ENCODE peak calls at places on chromosomes 13 and 19, in six cellular contexts. Z, B, O, E, C and X are unnamed samples.

GRCh38 chr13:104105418-104106355 is 1039.5 kb upstream of the SLC10A2 start:
- DNase-seq in Z (no peak), B (no peak), O (no peak), E (no peak), C (no peak), X (no peak)

GRCh38 chr13:26600345-26600761 is 42.9 kb downstream of the WASF3 start:
- DNase-seq in Z (no peak), B (peak), O (no peak), E (no peak), C (peak), X (peak)

GRCh38 chr13:74191036-74191809 is 57.0 kb upstream of the KLF12 start:
- DNase-seq in Z (peak), B (no peak), O (no peak), E (no peak), C (no peak), X (no peak)

GRCh38 chr19:39078436-39079200 is 5.5 kb upstream of the ACP7 start:
- DNase-seq in Z (peak), B (peak), O (no peak), E (peak), C (peak), X (peak)

GRCh38 chr13:39886336-39886735 is 230.9 kb downstream of the COG6 start:
- DNase-seq in Z (no peak), B (peak), O (no peak), E (no peak), C (no peak), X (no peak)

GRCh38 chr19:49801966-49802661 is 11.0 kb downstream of the FUZ start:
- DNase-seq in Z (no peak), B (peak), O (peak), E (peak), C (peak), X (peak)

GRCh38 chr19:30133803-30134202 is 191.8 kb downstream of the URI1 start:
- DNase-seq in Z (no peak), B (no peak), O (no peak), E (no peak), C (no peak), X (no peak)

GRCh38 chr13:76380436-76381065 is 505.7 kb downstream of the KCTD12 start:
- DNase-seq in Z (no peak), B (peak), O (no peak), E (peak), C (peak), X (no peak)

GRCh38 chr13:73984201-73984600 is 150.0 kb downstream of the KLF12 start:
- DNase-seq in Z (no peak), B (no peak), O (no peak), E (no peak), C (no peak), X (no peak)

GRCh38 chr13:25432686-25433085 is 60.9 kb downstream of the ATP8A2 start:
- DNase-seq in Z (no peak), B (no peak), O (no peak), E (no peak), C (no peak), X (no peak)

GRCh38 chr13:80923907-80924306 is 583.0 kb upstream of the SPRY2 start:
- DNase-seq in Z (peak), B (no peak), O (no peak), E (peak), C (no peak), X (peak)

GRCh38 chr13:64675256-64675892 is 2554.8 kb downstream of the PCDH9 start:
- DNase-seq in Z (peak), B (peak), O (no peak), E (peak), C (peak), X (peak)

GRCh38 chr19:15378529-15379082 is 981 bp downstream of the AKAP8 start:
- DNase-seq in Z (peak), B (peak), O (peak), E (peak), C (peak), X (peak)

GRCh38 chr13:113458218-113459065 is 5.2 kb upstream of the ADPRHL1 start:
- DNase-seq in Z (no peak), B (no peak), O (peak), E (peak), C (no peak), X (no peak)

GRCh38 chr13:52599853-52600603 is 42.2 kb upstream of the HNRNPA1L2 start:
- DNase-seq in Z (no peak), B (peak), O (peak), E (peak), C (no peak), X (no peak)

GRCh38 chr13:33169273-33169980 is 116.1 kb downstream of the STARD13 start:
- DNase-seq in Z (peak), B (peak), O (no peak), E (peak), C (peak), X (peak)

GRCh38 chr13:26538363-26539317 is 18.8 kb upstream of the WASF3 start:
- DNase-seq in Z (peak), B (no peak), O (no peak), E (no peak), C (peak), X (peak)

GRCh38 chr19:47713046-47714021 is at the start of gene EHD2:
- DNase-seq in Z (peak), B (peak), O (peak), E (peak), C (peak), X (peak)

GRCh38 chr19:10858204-10858828 is 10.1 kb downstream of the C19orf38 start:
- DNase-seq in Z (no peak), B (no peak), O (no peak), E (peak), C (peak), X (peak)

GRCh38 chr13:108527849-108528248 is 101.6 kb upstream of the MYO16 start:
- DNase-seq in Z (no peak), B (no peak), O (no peak), E (no peak), C (no peak), X (no peak)

GRCh38 chr19:39430675-39431593 is 4.8 kb downstream of the RPS16 start:
- DNase-seq in Z (peak), B (peak), O (no peak), E (peak), C (peak), X (peak)

GRCh38 chr19:47435883-47436417 is 16.6 kb upstream of the MEIS3 start:
- DNase-seq in Z (no peak), B (no peak), O (peak), E (no peak), C (no peak), X (no peak)

GRCh38 chr13:25171170-25171516 is 945 bp downstream of the AMER2 start:
- DNase-seq in Z (no peak), B (no peak), O (peak), E (no peak), C (no peak), X (no peak)

GRCh38 chr19:42459926-42460325 is 17.2 kb upstream of the CXCL17 start:
- DNase-seq in Z (no peak), B (no peak), O (no peak), E (no peak), C (no peak), X (no peak)

DNA sequence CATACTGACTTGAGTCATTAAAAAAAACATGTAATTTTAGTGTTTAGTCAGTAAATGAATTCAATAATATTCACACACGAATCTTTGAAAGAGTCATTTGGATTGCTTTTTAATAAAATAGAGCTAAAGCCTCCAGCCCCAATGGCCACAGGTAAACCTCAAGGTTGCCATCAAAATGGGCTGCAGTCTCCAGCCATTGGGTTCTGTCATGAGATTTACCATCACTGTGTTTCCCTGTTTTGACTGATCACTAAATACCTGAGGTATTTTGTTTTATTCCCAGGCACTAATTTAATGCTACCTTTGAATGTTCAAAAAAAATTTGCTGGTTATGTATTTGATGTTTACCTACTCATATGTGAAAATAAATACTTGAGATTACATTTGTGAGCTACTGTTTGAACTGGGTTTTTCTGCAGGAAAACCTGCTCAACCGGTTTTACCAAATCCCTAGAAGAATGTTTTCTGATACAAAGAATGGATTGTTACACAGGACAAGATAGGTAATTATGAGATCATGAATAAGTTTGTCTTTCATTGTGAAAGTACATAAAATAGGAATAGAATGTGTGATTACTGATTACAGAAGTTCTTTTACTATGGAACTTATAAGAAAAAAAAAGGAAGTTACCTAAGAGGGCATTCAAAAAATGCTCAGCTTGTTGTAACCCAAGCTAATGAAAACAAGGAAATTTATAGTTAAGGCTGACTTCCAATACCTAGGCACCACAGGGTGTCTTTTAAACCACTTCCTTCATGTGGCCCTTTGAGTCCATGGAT is 391.3 kb downstream of the EFNB2 start:
- DNase-seq in Z (peak), B (no peak), O (no peak), E (no peak), C (no peak), X (no peak)
- TF ChIP-seq CTCF in Z (no peak), B (no peak), O (no peak), E (no peak), C (no peak), X (no peak)

DNA sequence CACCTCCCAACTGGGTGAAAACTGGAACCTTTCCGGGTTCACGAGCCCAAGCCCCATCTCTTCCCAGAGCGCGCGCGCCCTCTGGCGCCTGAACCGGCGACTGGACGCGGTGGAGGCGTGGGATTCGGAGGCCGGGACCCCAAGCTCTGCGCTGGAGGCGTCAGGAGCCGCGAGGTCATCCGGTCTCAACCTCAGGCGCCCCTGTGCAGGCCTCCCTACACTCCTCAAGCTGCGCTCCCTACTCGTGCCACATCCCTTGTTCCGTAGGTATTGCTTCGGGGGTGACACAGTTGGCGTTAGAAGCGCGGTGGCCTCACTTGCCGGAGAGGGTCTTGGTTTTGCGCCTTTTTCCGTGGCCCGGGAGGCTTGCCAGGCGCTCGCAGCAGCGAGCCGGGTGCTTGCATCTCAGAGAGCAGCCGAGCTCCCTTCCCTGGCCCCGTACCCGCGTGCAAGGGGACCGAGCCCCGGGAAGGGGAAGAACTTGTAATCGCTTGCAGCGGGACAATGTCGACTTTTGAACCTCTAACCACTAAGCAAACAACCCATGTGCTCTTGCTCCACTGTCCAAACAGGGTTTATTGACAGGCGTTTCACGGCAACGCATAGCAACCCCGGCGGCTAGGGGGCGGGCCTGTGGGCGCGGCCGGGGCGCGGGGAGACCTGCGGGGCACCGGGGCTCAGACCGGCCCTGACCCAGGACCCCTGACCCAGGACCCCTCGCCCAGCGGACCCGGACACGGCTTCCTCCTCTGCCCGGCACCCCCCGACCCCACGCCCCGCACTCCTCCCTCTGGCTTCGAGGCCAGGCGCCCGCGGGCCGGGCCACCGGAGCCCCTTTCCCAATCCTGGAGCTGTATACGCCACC is 8.5 kb downstream of the CDX2 start:
- DNase-seq in Z (peak), B (peak), O (peak), E (peak), C (no peak), X (peak)
- H3K4me3 ChIP-seq in Z (no peak), B (peak), O (peak), E (peak), C (no peak), X (no peak)

GRCh38 chr19:41085748-41086415 is 2.4 kb upstream of the CYP2A13 start:
- DNase-seq in Z (no peak), B (no peak), O (no peak), E (no peak), C (no peak), X (no peak)

GRCh38 chr19:41088151-41088550 is at the start of gene CYP2A13:
- DNase-seq in Z (no peak), B (no peak), O (no peak), E (no peak), C (no peak), X (no peak)

GRCh38 chr19:41095703-41096102 is 7.5 kb downstream of the CYP2A13 start:
- DNase-seq in Z (no peak), B (no peak), O (no peak), E (no peak), C (no peak), X (no peak)

DNA sequence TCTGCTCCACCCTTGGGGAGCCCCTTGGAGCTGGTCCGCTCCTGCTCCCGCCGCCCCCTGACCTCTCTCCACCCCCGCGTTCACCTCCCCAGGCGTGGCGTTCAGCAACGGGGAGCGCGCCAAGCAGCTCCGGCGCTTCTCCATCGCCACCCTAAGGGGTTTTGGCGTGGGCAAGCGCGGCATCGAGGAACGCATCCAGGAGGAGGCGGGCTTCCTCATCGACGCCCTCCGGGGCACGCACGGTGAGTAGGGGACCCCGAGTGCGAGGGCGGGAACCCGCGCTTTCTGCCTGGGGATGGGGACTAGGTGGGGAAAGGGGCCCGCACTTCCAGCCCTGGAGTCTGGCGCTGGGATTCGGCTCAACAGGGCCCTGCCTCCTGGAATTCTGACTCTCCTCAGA is 1.7 kb downstream of the CYP2A13 start:
- DNase-seq in Z (no peak), B (no peak), O (no peak), E (no peak), C (no peak), X (no peak)
- TF ChIP-seq CTCF in Z (no peak), B (no peak), O (no peak), E (no peak), C (no peak), X (no peak)

GRCh38 chr19:7505288-7505681 is 10.6 kb upstream of the ZNF358 start:
- DNase-seq in Z (no peak), B (no peak), O (no peak), E (no peak), C (no peak), X (no peak)
- H3K4me3 ChIP-seq in Z (no peak), B (no peak), O (no peak), E (no peak), C (no peak), X (no peak)